ENCODE peak calls at places on chromosome 22, in seven cellular contexts. G is K562; W is adrenal gland; U is transverse colon; P is left lung; O is body of pancreas; V is CD8-positive, alpha-beta memory T cell. B is an unnamed sample. For H3K4me1, the result is how much of the 10 kb centered on the place peaks cover.

GRCh38 chr22:39482768-39483167 is 19.3 kb upstream of the MIEF1 start:
- DNase-seq in U (no peak), W (peak), P (no peak), G (no peak), V (no peak), O (no peak), B (no peak)

GRCh38 chr22:39306456-39307361 is 12.7 kb downstream of the RPL3 start:
- DNase-seq in W (no peak), P (no peak), G (peak), O (peak), U (peak), V (peak), B (peak)

GRCh38 chr22:25112538-25113253 is 87.0 kb upstream of the CRYBB3 start:
- DNase-seq in O (peak), U (no peak), P (no peak), G (no peak), V (no peak), W (peak), B (no peak)

GRCh38 chr22:44026630-44027511 is 2.8 kb downstream of the PARVB start:
- DNase-seq in G (peak), V (peak), P (peak), O (peak), U (peak), W (peak), B (peak)

GRCh38 chr22:43828711-43829447 is 16.8 kb upstream of the EFCAB6 start:
- DNase-seq in P (no peak), V (no peak), U (no peak), W (no peak), O (peak), G (no peak), B (peak)

GRCh38 chr22:20488946-20489345 is 6.6 kb downstream of the KLHL22 start:
- DNase-seq in U (no peak), G (no peak), O (no peak), V (no peak), P (peak), W (no peak), B (no peak)

GRCh38 chr22:27318516-27318915 is 483.0 kb downstream of the MN1 start:
- DNase-seq in O (no peak), V (no peak), G (no peak), P (no peak), U (peak), W (no peak), B (no peak)

GRCh38 chr22:22094921-22095320 is 112.3 kb upstream of the TOP3B start:
- DNase-seq in W (no peak), G (no peak), U (no peak), P (no peak), O (no peak), V (no peak), B (no peak)

GRCh38 chr22:26561756-26562417 is 28.0 kb downstream of the TPST2 start:
- DNase-seq in O (peak), W (peak), P (no peak), V (no peak), U (no peak), G (no peak), B (no peak)

GRCh38 chr22:49604732-49605302 is 222.9 kb downstream of the BRD1 start:
- DNase-seq in G (no peak), O (no peak), V (no peak), P (no peak), U (no peak), W (no peak), B (no peak)

GRCh38 chr22:44352378-44353062 is 39.8 kb upstream of the SHISAL1 start:
- DNase-seq in V (no peak), P (peak), W (no peak), O (no peak), U (no peak), G (no peak), B (peak)

GRCh38 chr22:44707752-44708151 is 5.7 kb downstream of the PRR5 start:
- DNase-seq in V (no peak), O (no peak), W (no peak), U (no peak), G (no peak), P (no peak), B (no peak)

GRCh38 chr22:25760848-25761595 is 19.0 kb downstream of the MYO18B start:
- DNase-seq in P (no peak), G (no peak), V (no peak), W (no peak), O (no peak), U (no peak), B (no peak)

GRCh38 chr22:17563936-17564391 is 666 bp downstream of the SLC25A18 start:
- DNase-seq in U (peak), P (no peak), W (no peak), V (no peak), O (peak), G (no peak), B (no peak)

GRCh38 chr22:40482391-40482790 is 112.0 kb downstream of the SGSM3 start:
- DNase-seq in U (no peak), P (no peak), V (no peak), G (no peak), W (no peak), O (no peak), B (no peak)

GRCh38 chr22:39308614-39309363 is 10.6 kb downstream of the RPL3 start:
- DNase-seq in O (peak), P (no peak), G (no peak), V (no peak), U (peak), W (peak), B (peak)

GRCh38 chr22:18110944-18111758 is 542 bp downstream of the TUBA8 start:
- DNase-seq in P (no peak), O (no peak), G (no peak), W (no peak), V (no peak), U (no peak), B (no peak)

GRCh38 chr22:10741210-10741609 is 4786.8 kb upstream of the OR11H1 start:
- DNase-seq in U (no peak), O (no peak), W (no peak), P (peak), G (no peak), V (no peak), B (peak)

GRCh38 chr22:45036154-45036553 is 26.3 kb upstream of the PHF21B start:
- DNase-seq in W (no peak), P (no peak), V (no peak), O (no peak), G (no peak), U (no peak), B (peak)

GRCh38 chr22:27482414-27482813 is 319.1 kb downstream of the MN1 start:
- DNase-seq in O (no peak), G (no peak), W (no peak), V (no peak), P (no peak), U (no peak), B (no peak)

GRCh38 chr22:32619614-32620426 is 145.2 kb downstream of the FBXO7 start:
- DNase-seq in V (no peak), W (no peak), O (peak), P (no peak), U (no peak), G (no peak), B (no peak)

GRCh38 chr22:32650553-32651345 is 150.8 kb upstream of the TIMP3 start:
- DNase-seq in U (no peak), W (no peak), P (no peak), V (no peak), G (peak), O (no peak), B (no peak)

GRCh38 chr22:49209452-49210195 is 618.0 kb downstream of the BRD1 start:
- DNase-seq in W (peak), P (no peak), U (no peak), V (no peak), O (peak), G (no peak), B (peak)

GRCh38 chr22:21450320-21450831 is 16.8 kb upstream of the TMEM191C start:
- DNase-seq in G (no peak), V (no peak), U (no peak), O (peak), P (peak), W (peak), B (peak)

GRCh38 chr22:31496735-31497146 is 405 bp downstream of the SFI1 start:
- DNase-seq in W (peak), P (peak), G (no peak), O (no peak), U (peak), V (peak), B (peak)

GRCh38 chr22:49664371-49664881 is 163.2 kb downstream of the BRD1 start:
- DNase-seq in O (no peak), W (peak), U (no peak), V (no peak), P (peak), G (no peak), B (peak)

GRCh38 chr22:18028817-18029527 is 4.6 kb upstream of the MICAL3 start:
- DNase-seq in P (no peak), G (no peak), O (no peak), V (no peak), W (no peak), U (peak), B (no peak)

GRCh38 chr22:29702025-29702930 is 17.5 kb upstream of the CABP7 start:
- DNase-seq in V (no peak), G (no peak), P (peak), U (peak), W (no peak), O (no peak), B (no peak)

GRCh38 chr22:25492950-25493790 is 71.3 kb upstream of the GRK3 start:
- DNase-seq in P (no peak), V (no peak), U (no peak), W (no peak), G (no peak), O (peak), B (no peak)

GRCh38 chr22:17198188-17199130 is 20.8 kb downstream of the ADA2 start:
- DNase-seq in O (peak), G (peak), W (peak), V (no peak), P (no peak), U (no peak), B (peak)

GRCh38 chr22:19525666-19526065 is 1.5 kb upstream of the CLDN5 start:
- DNase-seq in O (no peak), P (no peak), G (peak), W (no peak), V (no peak), U (no peak), B (no peak)

GRCh38 chr22:42338502-42338901 is 68.0 kb upstream of the TCF20 start:
- DNase-seq in V (no peak), O (no peak), G (no peak), W (no peak), P (no peak), U (peak), B (no peak)
- H3K27ac ChIP-seq in V (no peak), O (no peak), G (no peak), W (no peak), P (no peak), U (no peak), B (no peak)

DNA sequence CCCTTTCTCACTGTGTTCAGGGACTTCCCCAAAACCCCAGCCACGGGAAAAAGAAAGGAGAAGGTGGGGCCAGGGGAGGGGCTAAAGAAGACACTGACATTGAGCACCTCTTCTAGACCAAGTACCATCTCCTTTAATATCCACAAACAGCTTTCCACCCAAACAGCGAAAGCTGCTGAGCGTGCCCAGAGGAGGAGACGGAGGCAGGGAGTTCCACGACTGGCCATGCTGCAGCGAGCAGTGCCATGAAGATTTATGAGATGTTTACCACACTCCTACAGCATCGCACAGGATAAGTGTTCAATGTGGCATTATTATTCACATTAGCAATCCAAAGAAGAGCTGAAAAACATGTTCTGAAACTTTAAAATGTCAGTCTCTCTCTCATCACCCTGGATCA is 127.4 kb downstream of the LARGE1 start:
- DNase-seq in V (no peak), W (no peak), P (no peak), U (no peak), O (no peak), G (no peak), B (no peak)
- H3K4me3 ChIP-seq in V (no peak), W (no peak), P (no peak), U (no peak), O (no peak), G (no peak), B (no peak)

GRCh38 chr22:23200896-23201295 is 20.6 kb downstream of the BCR start:
- DNase-seq in U (no peak), W (no peak), O (peak), G (no peak), P (no peak), V (no peak), B (no peak)

GRCh38 chr22:23196165-23196564 is 15.9 kb downstream of the BCR start:
- DNase-seq in U (no peak), P (no peak), V (no peak), W (no peak), G (no peak), O (no peak), B (no peak)

GRCh38 chr22:23199159-23199558 is 18.9 kb downstream of the BCR start:
- DNase-seq in O (no peak), U (no peak), G (no peak), W (no peak), V (no peak), P (no peak), B (no peak)

GRCh38 chr22:23193882-23194281 is 13.6 kb downstream of the BCR start:
- DNase-seq in P (no peak), O (no peak), U (no peak), G (no peak), W (no peak), V (no peak), B (no peak)

GRCh38 chr22:23197836-23198235 is 17.5 kb downstream of the BCR start:
- DNase-seq in W (no peak), O (no peak), V (no peak), G (peak), U (no peak), P (no peak), B (no peak)
- H3K4me1 ChIP-seq in W (under half), O (under half), V (under half), G (under half), U (under half), P (under half), B (under half)

GRCh38 chr22:38173156-38173906 is 8.3 kb downstream of the PLA2G6 start:
- DNase-seq in O (no peak), P (no peak), U (no peak), W (no peak), G (no peak), V (no peak), B (no peak)

GRCh38 chr22:38170469-38170868 is 11.2 kb downstream of the PLA2G6 start:
- DNase-seq in U (no peak), O (no peak), P (no peak), V (no peak), G (no peak), W (no peak), B (no peak)

GRCh38 chr22:38172489-38173155 is 9.0 kb downstream of the PLA2G6 start:
- DNase-seq in W (peak), O (peak), P (no peak), V (peak), U (peak), G (no peak), B (peak)

GRCh38 chr22:38174626-38175025 is 7.0 kb downstream of the PLA2G6 start:
- DNase-seq in O (no peak), U (no peak), G (no peak), V (no peak), W (no peak), P (no peak), B (no peak)

GRCh38 chr22:38172016-38172431 is 9.6 kb downstream of the PLA2G6 start:
- DNase-seq in W (no peak), O (no peak), G (no peak), P (no peak), V (no peak), U (no peak), B (no peak)
- H3K27ac ChIP-seq in W (no peak), O (peak), G (no peak), P (no peak), V (no peak), U (no peak), B (peak)

DNA sequence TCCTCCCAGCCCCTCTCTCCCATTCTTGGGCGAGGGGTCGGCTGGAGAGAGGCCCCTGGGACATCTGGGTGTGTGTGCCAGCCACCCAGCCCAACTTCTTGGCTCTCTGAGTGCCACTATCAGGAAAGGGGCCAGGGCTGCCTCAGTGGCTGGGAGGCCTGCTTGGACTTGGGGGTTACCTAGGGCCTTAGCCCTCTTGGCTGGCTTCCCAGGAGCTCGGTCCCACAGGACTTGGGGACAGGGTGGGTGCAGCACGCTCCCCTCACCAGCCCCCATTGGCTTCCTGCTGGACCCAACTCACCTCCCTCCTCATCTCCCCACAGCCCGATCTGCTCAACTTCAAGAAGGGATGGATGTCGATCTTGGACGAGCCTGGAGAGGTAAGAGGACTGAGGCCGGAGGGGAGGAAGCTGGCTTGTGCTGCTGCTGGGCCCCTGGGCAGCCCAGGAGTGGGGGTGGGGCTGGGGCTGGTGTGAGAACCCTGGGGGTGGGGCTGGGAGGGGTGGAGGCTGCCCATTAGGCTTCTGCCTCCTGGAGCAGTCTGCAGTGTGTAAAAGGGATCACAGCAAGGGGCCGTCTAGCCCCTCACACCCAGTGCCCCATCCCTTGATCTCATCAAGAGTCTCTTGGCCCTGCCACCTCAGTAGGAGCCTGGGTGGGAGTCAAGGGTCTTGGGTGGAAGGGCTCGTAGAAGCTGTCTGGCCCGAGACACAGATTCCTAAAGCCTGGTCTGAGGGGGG is 54.8 kb downstream of the TRIOBP start:
- DNase-seq in O (no peak), V (no peak), G (no peak), U (no peak), W (no peak), P (no peak), B (no peak)
- H3K4me3 ChIP-seq in O (no peak), V (no peak), G (no peak), U (no peak), W (no peak), P (no peak), B (no peak)

GRCh38 chr22:46752911-46753310 is 9.5 kb upstream of the TBC1D22A start:
- DNase-seq in P (peak), O (no peak), G (no peak), U (no peak), W (no peak), V (no peak), B (no peak)

GRCh38 chr22:46753360-46753759 is 9.1 kb upstream of the TBC1D22A start:
- DNase-seq in O (no peak), P (no peak), V (no peak), G (no peak), U (no peak), W (no peak), B (no peak)

GRCh38 chr22:46750861-46751260 is 11.6 kb upstream of the TBC1D22A start:
- DNase-seq in G (no peak), P (peak), U (peak), O (no peak), V (no peak), W (no peak), B (no peak)

GRCh38 chr22:46753761-46754109 is 8.7 kb upstream of the TBC1D22A start:
- DNase-seq in W (no peak), V (no peak), O (no peak), G (no peak), P (no peak), U (no peak), B (no peak)

DNA sequence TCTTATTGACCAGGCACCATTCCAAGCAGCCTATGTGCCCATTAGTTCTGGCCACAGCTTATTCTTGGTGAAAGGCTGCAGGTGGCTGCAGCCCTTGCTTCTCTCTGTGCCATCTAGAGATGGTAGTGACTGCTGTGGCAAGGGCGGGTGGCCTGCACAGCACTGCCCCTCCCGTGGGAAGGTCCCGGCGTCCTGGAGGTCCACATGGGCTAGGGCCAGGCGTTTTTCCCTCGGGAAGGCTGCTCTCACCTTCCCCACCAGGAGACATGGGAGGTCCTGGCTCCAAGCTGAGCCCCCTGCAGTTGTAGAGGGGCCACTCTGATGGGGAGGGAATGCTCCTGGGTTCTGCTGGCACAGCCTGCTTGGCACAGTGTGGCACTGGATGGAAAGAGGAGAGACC is 10.2 kb upstream of the TBC1D22A start:
- DNase-seq in P (peak), G (no peak), W (no peak), U (no peak), O (no peak), V (no peak), B (no peak)
- H3K4me1 ChIP-seq in P (half or more), G (under half), W (under half), U (half or more), O (under half), V (under half), B (half or more)

GRCh38 chr22:38202437-38203089 is 769 bp downstream of the MAFF start:
- DNase-seq in V (peak), U (peak), O (peak), G (no peak), P (peak), W (peak), B (peak)

GRCh38 chr22:38201371-38201717 is 450 bp upstream of the MAFF start:
- DNase-seq in G (no peak), V (no peak), U (no peak), P (no peak), O (no peak), W (no peak), B (no peak)

GRCh38 chr22:38196791-38197429 is 4.9 kb upstream of the MAFF start:
- DNase-seq in P (no peak), W (no peak), G (no peak), V (no peak), U (peak), O (no peak), B (no peak)

GRCh38 chr22:38201718-38202436 is at the start of gene MAFF:
- DNase-seq in G (peak), O (peak), W (peak), U (peak), V (peak), P (peak), B (peak)

GRCh38 chr22:38199826-38200559 is 1.8 kb upstream of the MAFF start:
- DNase-seq in V (no peak), P (no peak), W (peak), U (no peak), G (no peak), O (no peak), B (no peak)
- H3K27ac ChIP-seq in V (no peak), P (no peak), W (no peak), U (no peak), G (no peak), O (no peak), B (no peak)

GRCh38 chr22:46039531-46039930 is 62.6 kb upstream of the WNT7B start:
- DNase-seq in U (no peak), W (no peak), G (no peak), P (no peak), V (no peak), O (no peak), B (no peak)
- H3K4me3 ChIP-seq in U (no peak), W (no peak), G (no peak), P (no peak), V (no peak), O (no peak), B (no peak)